ENCODE peak calls at places on chromosomes 6 and 20, in four cellular contexts. L is epithelial cell of prostate, Q is suprapubic skin, O is DMS153. E is an unnamed sample.
A peak's percentile ranks its signal among the peaks of the same experiment; 100 is the strongest.

GRCh38 chr20:7090001-7090400 is 322.5 kb downstream of the BMP2 start:
- DNase-seq in L (peak; percentile 26), Q (no peak), O (no peak), E (no peak)

GRCh38 chr6:44064089-44064947 is 62.9 kb downstream of the MRPL14 start:
- DNase-seq in L (peak; percentile 79), Q (no peak), O (no peak), E (peak; percentile 96)

GRCh38 chr6:131682427-131682826 is 18.8 kb downstream of the OR2A4 start:
- DNase-seq in L (no peak), Q (no peak), O (no peak), E (no peak)

GRCh38 chr20:33099842-33100538 is 20.5 kb downstream of the BPIFB4 start:
- DNase-seq in L (peak; percentile 44), Q (no peak), O (peak; percentile 69), E (no peak)

GRCh38 chr6:54737247-54737646 is 109.3 kb upstream of the FAM83B start:
- DNase-seq in L (no peak), Q (no peak), O (no peak), E (no peak)

GRCh38 chr6:161372422-161372793 is 98.5 kb upstream of the AGPAT4 start:
- DNase-seq in L (no peak), Q (no peak), O (no peak), E (no peak)

GRCh38 chr6:169427856-169428255 is 174.2 kb upstream of the THBS2 start:
- DNase-seq in L (no peak), Q (no peak), O (no peak), E (no peak)

GRCh38 chr20:43825635-43826034 is 89.0 kb upstream of the TOX2 start:
- DNase-seq in L (no peak), Q (no peak), O (no peak), E (no peak)

GRCh38 chr6:51494342-51494741 is 593.1 kb downstream of the PKHD1 start:
- DNase-seq in L (peak; percentile 40), Q (no peak), O (peak; percentile 38), E (no peak)

E was measured in vagina.